ENCODE peak calls at places on chromosomes 3 and 15, in eight cellular contexts. One of them, this sample, is unnamed.

GRCh38 chr3:140234256-140234655 is 299.3 kb downstream of the CLSTN2 start:
- DNase-seq in upper lobe of left lung: no peak
- DNase-seq in sigmoid colon: no peak
- DNase-seq in HCT116: no peak
- DNase-seq in transverse colon: no peak
- DNase-seq in HL-60: no peak
- DNase-seq in SK-N-SH: no peak
- DNase-seq in H1: no peak
- DNase-seq in this sample: no peak

GRCh38 chr15:98799461-98799971 is 151.2 kb downstream of the IGF1R start:
- DNase-seq in upper lobe of left lung: no peak
- DNase-seq in sigmoid colon: no peak
- DNase-seq in HCT116: no peak
- DNase-seq in transverse colon: no peak
- DNase-seq in HL-60: peak; percentile 30
- DNase-seq in SK-N-SH: no peak
- DNase-seq in H1: no peak
- DNase-seq in this sample: no peak

GRCh38 chr3:197014942-197015575 is 14.6 kb downstream of the MELTF start:
- DNase-seq in upper lobe of left lung: no peak
- DNase-seq in sigmoid colon: no peak
- DNase-seq in HCT116: no peak
- DNase-seq in transverse colon: no peak
- DNase-seq in HL-60: no peak
- DNase-seq in SK-N-SH: no peak
- DNase-seq in H1: no peak
- DNase-seq in this sample: no peak

GRCh38 chr3:23807161-23808015 is 1.6 kb downstream of the UBE2E1 start:
- DNase-seq in upper lobe of left lung: peak; percentile 21
- DNase-seq in sigmoid colon: no peak
- DNase-seq in HCT116: no peak
- DNase-seq in transverse colon: no peak
- DNase-seq in HL-60: peak; percentile 25
- DNase-seq in SK-N-SH: no peak
- DNase-seq in H1: no peak
- DNase-seq in this sample: no peak

GRCh38 chr15:85125056-85125661 is 143.5 kb downstream of the PDE8A start:
- DNase-seq in upper lobe of left lung: no peak
- DNase-seq in sigmoid colon: no peak
- DNase-seq in HCT116: peak; percentile 18
- DNase-seq in transverse colon: no peak
- DNase-seq in HL-60: no peak
- DNase-seq in SK-N-SH: no peak
- DNase-seq in H1: no peak
- DNase-seq in this sample: no peak

GRCh38 chr15:88791637-88792036 is 11.6 kb upstream of the ACAN start:
- DNase-seq in upper lobe of left lung: no peak
- DNase-seq in sigmoid colon: no peak
- DNase-seq in HCT116: no peak
- DNase-seq in transverse colon: no peak
- DNase-seq in HL-60: no peak
- DNase-seq in SK-N-SH: no peak
- DNase-seq in H1: no peak
- DNase-seq in this sample: no peak

GRCh38 chr3:43774799-43775198 is 84.1 kb downstream of the ABHD5 start:
- DNase-seq in upper lobe of left lung: no peak
- DNase-seq in sigmoid colon: no peak
- DNase-seq in HCT116: no peak
- DNase-seq in transverse colon: no peak
- DNase-seq in HL-60: no peak
- DNase-seq in SK-N-SH: no peak
- DNase-seq in H1: no peak
- DNase-seq in this sample: no peak

GRCh38 chr3:141392416-141392815 is 24.1 kb downstream of the ZBTB38 start:
- DNase-seq in upper lobe of left lung: no peak
- DNase-seq in sigmoid colon: no peak
- DNase-seq in HCT116: no peak
- DNase-seq in transverse colon: no peak
- DNase-seq in HL-60: no peak
- DNase-seq in SK-N-SH: no peak
- DNase-seq in H1: no peak
- DNase-seq in this sample: no peak

GRCh38 chr3:73622135-73622534 is 2.6 kb downstream of the PDZRN3 start:
- DNase-seq in upper lobe of left lung: no peak
- DNase-seq in sigmoid colon: peak; percentile 95
- DNase-seq in HCT116: no peak
- DNase-seq in transverse colon: peak; percentile 46
- DNase-seq in HL-60: no peak
- DNase-seq in SK-N-SH: peak; percentile 78
- DNase-seq in H1: no peak
- DNase-seq in this sample: no peak

GRCh38 chr15:90571063-90571541 is 41.4 kb downstream of the CRTC3 start:
- DNase-seq in upper lobe of left lung: peak; percentile 66
- DNase-seq in sigmoid colon: no peak
- DNase-seq in HCT116: peak; percentile 43
- DNase-seq in transverse colon: peak; percentile 74
- DNase-seq in HL-60: no peak
- DNase-seq in SK-N-SH: no peak
- DNase-seq in H1: no peak
- DNase-seq in this sample: peak; percentile 46

GRCh38 chr3:73459711-73460110 is 165.0 kb downstream of the PDZRN3 start:
- DNase-seq in upper lobe of left lung: no peak
- DNase-seq in sigmoid colon: no peak
- DNase-seq in HCT116: no peak
- DNase-seq in transverse colon: no peak
- DNase-seq in HL-60: no peak
- DNase-seq in SK-N-SH: no peak
- DNase-seq in H1: no peak
- DNase-seq in this sample: no peak

GRCh38 chr3:33786565-33787327 is 11.7 kb upstream of the PDCD6IP start:
- DNase-seq in upper lobe of left lung: no peak
- DNase-seq in sigmoid colon: no peak
- DNase-seq in HCT116: no peak
- DNase-seq in transverse colon: no peak
- DNase-seq in HL-60: no peak
- DNase-seq in SK-N-SH: no peak
- DNase-seq in H1: no peak
- DNase-seq in this sample: no peak

GRCh38 chr15:39364721-39365120 is 216.2 kb upstream of the THBS1 start:
- DNase-seq in upper lobe of left lung: no peak
- DNase-seq in sigmoid colon: no peak
- DNase-seq in HCT116: no peak
- DNase-seq in transverse colon: no peak
- DNase-seq in HL-60: no peak
- DNase-seq in SK-N-SH: no peak
- DNase-seq in H1: no peak
- DNase-seq in this sample: no peak

GRCh38 chr15:39362832-39363561 is 217.9 kb upstream of the THBS1 start:
- DNase-seq in upper lobe of left lung: no peak
- DNase-seq in sigmoid colon: no peak
- DNase-seq in HCT116: no peak
- DNase-seq in transverse colon: no peak
- DNase-seq in HL-60: no peak
- DNase-seq in SK-N-SH: peak; percentile 4
- DNase-seq in H1: no peak
- DNase-seq in this sample: no peak

GRCh38 chr15:39365161-39365560 is 215.7 kb upstream of the THBS1 start:
- DNase-seq in upper lobe of left lung: no peak
- DNase-seq in sigmoid colon: no peak
- DNase-seq in HCT116: no peak
- DNase-seq in transverse colon: no peak
- DNase-seq in HL-60: no peak
- DNase-seq in SK-N-SH: no peak
- DNase-seq in H1: no peak
- DNase-seq in this sample: no peak

GRCh38 chr15:39365873-39366272 is 215.0 kb upstream of the THBS1 start:
- DNase-seq in upper lobe of left lung: no peak
- DNase-seq in sigmoid colon: no peak
- DNase-seq in HCT116: no peak
- DNase-seq in transverse colon: no peak
- DNase-seq in HL-60: no peak
- DNase-seq in SK-N-SH: no peak
- DNase-seq in H1: no peak
- DNase-seq in this sample: no peak

GRCh38 chr15:39363761-39364586 is 216.9 kb upstream of the THBS1 start:
- DNase-seq in upper lobe of left lung: no peak
- DNase-seq in sigmoid colon: no peak
- DNase-seq in HCT116: no peak
- DNase-seq in transverse colon: no peak
- DNase-seq in HL-60: no peak
- DNase-seq in SK-N-SH: no peak
- DNase-seq in H1: no peak
- DNase-seq in this sample: no peak
- H3K27ac ChIP-seq in upper lobe of left lung: no peak overlapping the region
- H3K27ac ChIP-seq in sigmoid colon: no peak overlapping the region
- H3K27ac ChIP-seq in HCT116: no peak overlapping the region
- H3K27ac ChIP-seq in transverse colon: no peak overlapping the region
- H3K27ac ChIP-seq in HL-60: no peak overlapping the region
- H3K27ac ChIP-seq in SK-N-SH: no peak overlapping the region
- H3K27ac ChIP-seq in H1: no peak overlapping the region
- H3K27ac ChIP-seq in this sample: peak overlapping the region; percentile 50

GRCh38 chr15:101188517-101189340 is 63.1 kb downstream of the CHSY1 start:
- DNase-seq in upper lobe of left lung: no peak
- DNase-seq in sigmoid colon: no peak
- DNase-seq in HCT116: no peak
- DNase-seq in transverse colon: no peak
- DNase-seq in HL-60: no peak
- DNase-seq in SK-N-SH: no peak
- DNase-seq in H1: no peak
- DNase-seq in this sample: no peak

GRCh38 chr15:101190196-101190595 is 61.7 kb downstream of the CHSY1 start:
- DNase-seq in upper lobe of left lung: no peak
- DNase-seq in sigmoid colon: no peak
- DNase-seq in HCT116: no peak
- DNase-seq in transverse colon: no peak
- DNase-seq in HL-60: no peak
- DNase-seq in SK-N-SH: no peak
- DNase-seq in H1: no peak
- DNase-seq in this sample: no peak

GRCh38 chr15:101191242-101191641 is 60.6 kb downstream of the CHSY1 start:
- DNase-seq in upper lobe of left lung: no peak
- DNase-seq in sigmoid colon: no peak
- DNase-seq in HCT116: no peak
- DNase-seq in transverse colon: no peak
- DNase-seq in HL-60: no peak
- DNase-seq in SK-N-SH: no peak
- DNase-seq in H1: no peak
- DNase-seq in this sample: no peak

GRCh38 chr15:101189341-101189679 is 62.5 kb downstream of the CHSY1 start:
- DNase-seq in upper lobe of left lung: no peak
- DNase-seq in sigmoid colon: no peak
- DNase-seq in HCT116: no peak
- DNase-seq in transverse colon: no peak
- DNase-seq in HL-60: no peak
- DNase-seq in SK-N-SH: no peak
- DNase-seq in H1: no peak
- DNase-seq in this sample: no peak

DNA sequence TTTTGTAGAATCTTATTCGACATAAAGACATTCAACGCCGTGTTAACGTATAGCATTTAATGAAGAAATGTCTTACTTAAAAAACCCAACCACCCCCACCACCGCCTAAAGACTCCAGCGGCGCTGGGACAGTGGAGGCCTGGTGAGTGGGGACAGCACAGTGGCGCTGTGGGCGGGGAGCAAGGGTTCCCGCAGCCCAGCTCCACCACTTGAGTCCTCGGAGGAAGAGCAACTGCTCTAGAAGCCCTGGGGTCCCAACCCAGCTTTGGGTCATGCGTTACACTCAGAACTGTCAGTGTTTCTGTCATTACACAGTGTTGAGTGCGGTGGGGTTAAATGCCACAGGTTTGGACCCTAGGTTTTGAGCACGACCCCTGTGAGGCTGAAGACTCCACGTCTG is 62.1 kb downstream of the CHSY1 start:
- DNase-seq in upper lobe of left lung: no peak
- DNase-seq in sigmoid colon: no peak
- DNase-seq in HCT116: no peak
- DNase-seq in transverse colon: no peak
- DNase-seq in HL-60: no peak
- DNase-seq in SK-N-SH: no peak
- DNase-seq in H1: no peak
- DNase-seq in this sample: no peak
- TF ChIP-seq POLR2AphosphoS5 in upper lobe of left lung: no peak
- TF ChIP-seq POLR2AphosphoS5 in sigmoid colon: no peak
- TF ChIP-seq POLR2AphosphoS5 in HCT116: no peak
- TF ChIP-seq POLR2AphosphoS5 in transverse colon: no peak
- TF ChIP-seq POLR2AphosphoS5 in HL-60: no peak
- TF ChIP-seq POLR2AphosphoS5 in SK-N-SH: no peak
- TF ChIP-seq POLR2AphosphoS5 in H1: no peak
- TF ChIP-seq POLR2AphosphoS5 in this sample: no peak

DNA sequence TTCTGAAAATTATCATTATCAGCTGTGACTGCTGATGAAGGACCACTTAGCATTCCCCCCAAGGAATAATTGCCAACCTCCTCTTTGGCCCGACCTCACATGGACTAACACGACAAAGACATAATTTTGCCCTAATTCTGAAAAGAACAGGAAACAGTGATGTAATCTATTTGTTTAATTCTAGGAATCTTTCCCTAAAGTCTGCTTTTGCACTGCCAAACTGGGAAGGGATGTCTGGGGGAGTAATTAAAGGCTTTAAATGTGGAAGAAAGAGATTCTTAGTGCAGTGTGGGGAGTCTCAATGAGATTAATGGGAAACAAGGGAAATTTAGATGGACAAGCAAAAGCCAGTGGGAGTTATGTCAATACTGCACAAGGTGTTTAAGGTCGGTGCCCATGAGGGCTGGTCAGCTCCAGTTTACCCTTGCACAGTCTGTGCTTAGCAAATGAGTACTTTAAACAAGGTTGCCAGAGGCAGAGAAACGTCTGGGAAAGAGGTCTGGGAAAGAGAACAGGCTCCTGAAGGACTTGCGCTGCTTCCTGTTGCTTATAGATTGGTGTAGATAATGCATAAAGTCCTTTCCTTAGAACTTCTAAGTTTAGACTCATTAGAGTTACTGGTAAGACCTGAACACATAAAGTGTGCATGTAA is 162.8 kb upstream of the P2RY1 start:
- DNase-seq in upper lobe of left lung: no peak
- DNase-seq in sigmoid colon: no peak
- DNase-seq in HCT116: no peak
- DNase-seq in transverse colon: no peak
- DNase-seq in HL-60: no peak
- DNase-seq in SK-N-SH: no peak
- DNase-seq in H1: no peak
- DNase-seq in this sample: no peak
- H3K27ac ChIP-seq in upper lobe of left lung: no peak overlapping the region
- H3K27ac ChIP-seq in sigmoid colon: no peak overlapping the region
- H3K27ac ChIP-seq in HCT116: no peak overlapping the region
- H3K27ac ChIP-seq in transverse colon: no peak overlapping the region
- H3K27ac ChIP-seq in HL-60: no peak overlapping the region
- H3K27ac ChIP-seq in SK-N-SH: no peak overlapping the region
- H3K27ac ChIP-seq in H1: no peak overlapping the region
- H3K27ac ChIP-seq in this sample: no peak overlapping the region

DNA sequence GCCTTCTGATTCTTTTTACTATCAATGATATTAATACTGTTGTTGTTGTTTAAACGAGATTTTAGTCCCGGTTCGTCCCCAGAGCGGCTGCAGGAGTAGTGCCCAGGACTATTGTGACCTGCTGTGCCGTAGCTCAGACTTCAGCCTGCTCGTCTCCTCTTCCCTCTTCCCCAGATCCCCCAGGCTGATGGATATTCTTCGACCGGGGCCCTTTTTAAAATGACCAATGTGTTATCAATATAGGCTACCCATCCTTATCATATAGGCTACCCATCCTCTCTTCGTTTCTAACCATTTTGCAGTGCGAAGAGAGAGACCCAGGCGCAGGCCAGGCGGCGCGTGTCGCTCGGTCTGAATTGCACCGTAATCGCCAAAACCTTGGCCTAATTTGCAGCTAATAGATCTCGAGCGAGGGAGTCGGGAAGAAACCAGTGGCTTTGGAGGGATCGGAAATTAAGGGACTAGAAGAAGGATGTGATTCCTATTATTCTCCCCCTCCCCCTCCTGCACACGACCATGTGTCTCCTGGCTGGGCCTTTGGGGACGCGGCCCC is 23.0 kb downstream of the NR2F2 start:
- DNase-seq in upper lobe of left lung: no peak
- DNase-seq in sigmoid colon: no peak
- DNase-seq in HCT116: no peak
- DNase-seq in transverse colon: no peak
- DNase-seq in HL-60: no peak
- DNase-seq in SK-N-SH: no peak
- DNase-seq in H1: no peak
- DNase-seq in this sample: no peak
- TF ChIP-seq POLR2AphosphoS5 in upper lobe of left lung: no peak
- TF ChIP-seq POLR2AphosphoS5 in sigmoid colon: no peak
- TF ChIP-seq POLR2AphosphoS5 in HCT116: no peak
- TF ChIP-seq POLR2AphosphoS5 in transverse colon: no peak
- TF ChIP-seq POLR2AphosphoS5 in HL-60: no peak
- TF ChIP-seq POLR2AphosphoS5 in SK-N-SH: no peak
- TF ChIP-seq POLR2AphosphoS5 in H1: no peak
- TF ChIP-seq POLR2AphosphoS5 in this sample: no peak